ENCODE peak calls at places on chromosomes 1 and 21, in six cellular contexts. X, E, B, R, G and O are unnamed samples.

GRCh38 chr1:229133151-229133550 is 137.8 kb upstream of the RAB4A start:
- DNase-seq in X (no peak), E (no peak), B (no peak), R (no peak), G (no peak), O (no peak)

GRCh38 chr21:44304846-44305245 is 5.0 kb downstream of the PFKL start:
- DNase-seq in X (peak), E (no peak), B (no peak), R (no peak), G (no peak), O (no peak)

GRCh38 chr1:239811211-239811902 is 280.3 kb upstream of the FMN2 start:
- DNase-seq in X (no peak), E (no peak), B (no peak), R (no peak), G (no peak), O (no peak)

GRCh38 chr21:34910396-34910795 is 138.7 kb downstream of the RUNX1 start:
- DNase-seq in X (peak), E (no peak), B (no peak), R (no peak), G (no peak), O (no peak)

GRCh38 chr1:8460784-8461183 is 142.9 kb downstream of the SLC45A1 start:
- DNase-seq in X (no peak), E (no peak), B (no peak), R (no peak), G (no peak), O (no peak)

GRCh38 chr1:170010443-170010842 is 64.1 kb downstream of the KIFAP3 start:
- DNase-seq in X (no peak), E (no peak), B (no peak), R (peak), G (no peak), O (no peak)

GRCh38 chr1:47207811-47208373 is 18.1 kb upstream of the PDZK1IP1 start:
- DNase-seq in X (no peak), E (no peak), B (no peak), R (no peak), G (no peak), O (no peak)

GRCh38 chr1:50929376-50929958 is 30.6 kb downstream of the FAF1 start:
- DNase-seq in X (no peak), E (no peak), B (no peak), R (no peak), G (no peak), O (no peak)

GRCh38 chr1:53340660-53341520 is 13.0 kb upstream of the LRP8 start:
- DNase-seq in X (no peak), E (no peak), B (no peak), R (no peak), G (no peak), O (peak)

GRCh38 chr1:40859017-40859416 is 3.1 kb downstream of the CITED4 start:
- DNase-seq in X (no peak), E (no peak), B (no peak), R (no peak), G (no peak), O (no peak)

GRCh38 chr1:188224263-188224662 is 1395.5 kb downstream of the PLA2G4A start:
- DNase-seq in X (no peak), E (no peak), B (no peak), R (no peak), G (no peak), O (no peak)

GRCh38 chr1:24236170-24237045 is 49.3 kb upstream of the IFNLR1 start:
- DNase-seq in X (no peak), E (no peak), B (no peak), R (peak), G (no peak), O (no peak)

GRCh38 chr1:160550572-160551034 is 27.5 kb upstream of the SLAMF6 start:
- DNase-seq in X (no peak), E (no peak), B (no peak), R (no peak), G (peak), O (no peak)

GRCh38 chr1:6357243-6357929 is 36.2 kb downstream of the ACOT7 start:
- DNase-seq in X (no peak), E (no peak), B (no peak), R (no peak), G (no peak), O (no peak)

GRCh38 chr1:19035356-19036048 is 79.0 kb upstream of the IFFO2 start:
- DNase-seq in X (no peak), E (no peak), B (no peak), R (no peak), G (no peak), O (no peak)

GRCh38 chr1:245856944-245857531 is 650.0 kb downstream of the SMYD3 start:
- DNase-seq in X (no peak), E (no peak), B (no peak), R (no peak), G (no peak), O (no peak)

GRCh38 chr1:210908257-210908656 is 225.7 kb downstream of the KCNH1 start:
- DNase-seq in X (no peak), E (no peak), B (no peak), R (no peak), G (no peak), O (no peak)

GRCh38 chr21:33480481-33481103 is 818 bp upstream of the TMEM50B start:
- DNase-seq in X (no peak), E (no peak), B (no peak), R (no peak), G (no peak), O (no peak)

GRCh38 chr1:28830814-28831213 is 18.8 kb downstream of the OPRD1 start:
- DNase-seq in X (no peak), E (no peak), B (no peak), R (no peak), G (no peak), O (no peak)

GRCh38 chr1:18386591-18386990 is 94.1 kb upstream of the KLHDC7A start:
- DNase-seq in X (no peak), E (no peak), B (no peak), R (no peak), G (no peak), O (no peak)

GRCh38 chr1:156115514-156116374 is 1.2 kb downstream of the LMNA start:
- DNase-seq in X (peak), E (peak), B (no peak), R (no peak), G (no peak), O (no peak)

GRCh38 chr1:211527006-211527405 is 35.0 kb upstream of the RD3 start:
- DNase-seq in X (no peak), E (no peak), B (no peak), R (no peak), G (no peak), O (no peak)

GRCh38 chr1:181083842-181084605 is 4.5 kb upstream of the IER5 start:
- DNase-seq in X (peak), E (no peak), B (no peak), R (no peak), G (peak), O (peak)

GRCh38 chr1:41678141-41678878 is 193.8 kb upstream of the EDN2 start:
- DNase-seq in X (no peak), E (no peak), B (no peak), R (no peak), G (no peak), O (no peak)

GRCh38 chr1:97516588-97516987 is 404.2 kb downstream of the DPYD start:
- DNase-seq in X (no peak), E (no peak), B (no peak), R (no peak), G (no peak), O (no peak)

GRCh38 chr1:85580046-85580411 is 532 bp upstream of the CCN1 start:
- DNase-seq in X (no peak), E (no peak), B (no peak), R (no peak), G (no peak), O (no peak)

GRCh38 chr1:55070765-55071164 is 31.4 kb downstream of the PCSK9 start:
- DNase-seq in X (no peak), E (no peak), B (no peak), R (no peak), G (no peak), O (no peak)

GRCh38 chr21:45987121-45987711 is 5.6 kb downstream of the COL6A1 start:
- DNase-seq in X (no peak), E (no peak), B (no peak), R (no peak), G (no peak), O (peak)

GRCh38 chr1:85623061-85623471 is 42.5 kb downstream of the CCN1 start:
- DNase-seq in X (no peak), E (no peak), B (no peak), R (no peak), G (no peak), O (no peak)